ENCODE peak calls at places on chromosomes 7 and 10, in five cellular contexts. One of them, this sample, is unnamed.

GRCh38 chr10:88159127-88159829 is 295.9 kb downstream of the PTEN start:
- DNase-seq in AG09319: no peak
- DNase-seq in GDM1: no peak
- DNase-seq in cardiac muscle cell: no peak
- DNase-seq in memory B cell: no peak
- DNase-seq in this sample: no peak

GRCh38 chr10:130689743-130690626 is 553.8 kb downstream of the GLRX3 start:
- DNase-seq in AG09319: no peak
- DNase-seq in cardiac muscle cell: no peak
- DNase-seq in GDM1: no peak
- DNase-seq in memory B cell: no peak
- DNase-seq in this sample: no peak

GRCh38 chr7:130721486-130722277 is 12.3 kb downstream of the KLF14 start:
- DNase-seq in memory B cell: no peak
- DNase-seq in AG09319: peak
- DNase-seq in GDM1: no peak
- DNase-seq in cardiac muscle cell: peak
- DNase-seq in this sample: peak

GRCh38 chr7:37488163-37488759 is 39.6 kb upstream of the ELMO1 start:
- DNase-seq in GDM1: peak
- DNase-seq in AG09319: no peak
- DNase-seq in cardiac muscle cell: no peak
- DNase-seq in memory B cell: no peak
- DNase-seq in this sample: no peak

GRCh38 chr7:148527717-148528168 is 62.8 kb upstream of the C7orf33 start:
- DNase-seq in cardiac muscle cell: peak
- DNase-seq in GDM1: peak
- DNase-seq in memory B cell: peak
- DNase-seq in AG09319: no peak
- DNase-seq in this sample: peak

GRCh38 chr7:42186181-42186580 is 50.8 kb downstream of the GLI3 start:
- DNase-seq in cardiac muscle cell: peak
- DNase-seq in memory B cell: no peak
- DNase-seq in GDM1: no peak
- DNase-seq in AG09319: no peak
- DNase-seq in this sample: no peak

GRCh38 chr7:144384555-144385245 is 18.8 kb downstream of the NOBOX start:
- DNase-seq in memory B cell: no peak
- DNase-seq in GDM1: no peak
- DNase-seq in cardiac muscle cell: no peak
- DNase-seq in AG09319: no peak
- DNase-seq in this sample: no peak

GRCh38 chr10:688287-688620 is 1.2 kb downstream of the DIP2C start:
- DNase-seq in cardiac muscle cell: no peak
- DNase-seq in AG09319: no peak
- DNase-seq in GDM1: no peak
- DNase-seq in memory B cell: no peak
- DNase-seq in this sample: no peak

GRCh38 chr7:636396-636795 is 90.1 kb upstream of the DNAAF5 start:
- DNase-seq in cardiac muscle cell: peak
- DNase-seq in GDM1: peak
- DNase-seq in memory B cell: no peak
- DNase-seq in AG09319: no peak
- DNase-seq in this sample: no peak